ENCODE peak calls at places on chromosome 9, in ten cellular contexts. D, B, K, H, T, Q, Z, S, A and L are unnamed samples.

GRCh38 chr9:106310782-106311181 is 552.2 kb upstream of the ZNF462 start:
- DNase-seq in D (no peak), B (no peak), K (no peak), H (no peak), T (no peak), Q (no peak), Z (no peak), S (no peak), A (no peak), L (no peak)

GRCh38 chr9:10130061-10130675 is 482.6 kb downstream of the PTPRD start:
- DNase-seq in D (no peak), B (no peak), K (no peak), H (no peak), T (no peak), Q (no peak), Z (no peak), S (peak), A (no peak), L (no peak)

GRCh38 chr9:131262327-131263032 is 13.8 kb downstream of the FAM78A start:
- DNase-seq in D (no peak), B (no peak), K (no peak), H (no peak), T (no peak), Q (no peak), Z (no peak), S (peak), A (no peak), L (no peak)

GRCh38 chr9:91001146-91001611 is 199.6 kb downstream of the SYK start:
- DNase-seq in D (no peak), B (no peak), K (peak), H (peak), T (no peak), Q (no peak), Z (no peak), S (peak), A (peak), L (peak)

GRCh38 chr9:17627641-17628040 is 48.8 kb downstream of the SH3GL2 start:
- DNase-seq in D (no peak), B (no peak), K (no peak), H (no peak), T (peak), Q (no peak), Z (no peak), S (peak), A (no peak), L (no peak)

GRCh38 chr9:17528859-17529258 is 50.0 kb upstream of the SH3GL2 start:
- DNase-seq in D (no peak), B (no peak), K (no peak), H (no peak), T (no peak), Q (no peak), Z (no peak), S (peak), A (no peak), L (no peak)

GRCh38 chr9:3040761-3041160 is 196.9 kb upstream of the PUM3 start:
- DNase-seq in D (no peak), B (no peak), K (no peak), H (no peak), T (no peak), Q (no peak), Z (no peak), S (no peak), A (no peak), L (no peak)

GRCh38 chr9:132673355-132673754 is 3.1 kb downstream of the GTF3C4 start:
- DNase-seq in D (no peak), B (no peak), K (no peak), H (no peak), T (no peak), Q (peak), Z (no peak), S (peak), A (peak), L (no peak)

GRCh38 chr9:23779220-23779619 is 46.8 kb downstream of the ELAVL2 start:
- DNase-seq in D (no peak), B (no peak), K (no peak), H (no peak), T (no peak), Q (no peak), Z (no peak), S (no peak), A (no peak), L (no peak)

GRCh38 chr9:82511626-82512025 is 523.1 kb downstream of the SPATA31D1 start:
- DNase-seq in D (no peak), B (no peak), K (no peak), H (no peak), T (no peak), Q (no peak), Z (no peak), S (no peak), A (no peak), L (no peak)

GRCh38 chr9:96853711-96854072 is 622 bp downstream of the ZNF782 start:
- DNase-seq in D (no peak), B (no peak), K (no peak), H (no peak), T (no peak), Q (no peak), Z (no peak), S (peak), A (no peak), L (no peak)

GRCh38 chr9:137304383-137305059 is 2.5 kb upstream of the NRARP start:
- DNase-seq in D (no peak), B (no peak), K (peak), H (no peak), T (no peak), Q (no peak), Z (no peak), S (no peak), A (no peak), L (peak)

GRCh38 chr9:88530051-88530450 is 4.9 kb upstream of the NXNL2 start:
- DNase-seq in D (no peak), B (no peak), K (no peak), H (no peak), T (no peak), Q (peak), Z (no peak), S (peak), A (no peak), L (no peak)

GRCh38 chr9:127124091-127124490 is 1.7 kb upstream of the ANGPTL2 start:
- DNase-seq in D (peak), B (no peak), K (no peak), H (no peak), T (no peak), Q (no peak), Z (no peak), S (no peak), A (no peak), L (no peak)

GRCh38 chr9:27471789-27472585 is 52.1 kb upstream of the IFNK start:
- DNase-seq in D (no peak), B (no peak), K (no peak), H (no peak), T (no peak), Q (no peak), Z (peak), S (no peak), A (no peak), L (no peak)

GRCh38 chr9:34628656-34629491 is at the start of gene ARID3C:
- DNase-seq in D (no peak), B (no peak), K (no peak), H (peak), T (peak), Q (no peak), Z (no peak), S (no peak), A (no peak), L (no peak)

GRCh38 chr9:7779201-7779600 is 20.4 kb downstream of the DMAC1 start:
- DNase-seq in D (no peak), B (no peak), K (no peak), H (no peak), T (no peak), Q (no peak), Z (no peak), S (no peak), A (no peak), L (no peak)

GRCh38 chr9:132863096-132863495 is 15.0 kb downstream of the AK8 start:
- DNase-seq in D (no peak), B (no peak), K (no peak), H (no peak), T (no peak), Q (no peak), Z (no peak), S (no peak), A (no peak), L (no peak)

GRCh38 chr9:88174324-88174723 is 36.0 kb upstream of the SPATA31C2 start:
- DNase-seq in D (no peak), B (no peak), K (no peak), H (no peak), T (no peak), Q (no peak), Z (no peak), S (no peak), A (no peak), L (no peak)

GRCh38 chr9:135075234-135076142 is 12.0 kb upstream of the OLFM1 start:
- DNase-seq in D (peak), B (no peak), K (peak), H (peak), T (no peak), Q (no peak), Z (peak), S (no peak), A (no peak), L (peak)

DNA sequence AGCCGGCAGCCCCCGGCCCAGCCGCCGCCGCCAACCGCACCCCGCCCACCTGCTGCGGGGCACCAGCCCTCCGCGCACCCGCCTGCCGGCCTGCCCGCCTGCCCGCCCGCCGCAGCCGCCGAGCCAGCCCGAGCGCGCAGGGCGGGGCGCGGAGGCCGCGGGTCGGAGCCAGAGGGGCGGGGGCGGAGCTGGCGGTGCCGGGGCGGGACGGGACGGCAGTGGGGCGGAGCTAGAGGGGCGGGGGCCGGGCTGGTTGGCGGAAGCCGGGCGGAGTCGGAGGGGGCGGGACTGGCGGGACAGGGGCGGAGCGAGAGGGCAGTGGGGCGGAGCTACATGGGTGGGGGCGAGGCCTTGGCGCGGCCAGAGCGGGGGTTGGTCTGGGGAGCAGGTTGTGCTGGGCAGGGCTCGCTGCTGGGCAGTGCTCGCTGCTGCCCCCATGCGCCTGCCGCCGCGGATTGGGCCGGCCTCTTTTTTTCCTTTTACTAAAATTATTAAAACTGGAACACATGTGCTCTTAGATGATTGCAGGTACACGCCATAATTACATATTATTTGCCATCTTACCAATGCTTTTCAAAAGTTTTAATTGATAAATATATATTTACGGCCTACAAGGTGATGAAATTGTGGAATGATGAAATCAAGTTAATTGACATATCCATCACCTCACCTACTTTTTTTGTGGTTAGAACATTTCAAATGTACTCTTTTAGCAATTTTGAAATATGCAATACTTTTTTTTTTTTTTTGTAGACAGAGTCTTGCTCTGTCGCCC is at the start of gene SH3GLB2:
- DNase-seq in D (peak), B (peak), K (peak), H (peak), T (peak), Q (peak), Z (peak), S (peak), A (peak), L (peak)
- TF ChIP-seq POLR2A in D (no peak), B (no peak), K (no peak), H (no peak), T (no peak), Q (peak), Z (no peak), S (no peak), A (no peak), L (no peak)

GRCh38 chr9:114361542-114361941 is 26.2 kb downstream of the AKNA start:
- DNase-seq in D (peak), B (no peak), K (no peak), H (no peak), T (no peak), Q (no peak), Z (no peak), S (no peak), A (no peak), L (no peak)

GRCh38 chr9:114356792-114357191 is 27.1 kb downstream of the ORM2 start:
- DNase-seq in D (no peak), B (no peak), K (no peak), H (no peak), T (no peak), Q (no peak), Z (no peak), S (no peak), A (no peak), L (no peak)

GRCh38 chr9:114355821-114356220 is 26.2 kb downstream of the ORM2 start:
- DNase-seq in D (no peak), B (no peak), K (no peak), H (no peak), T (no peak), Q (no peak), Z (no peak), S (no peak), A (no peak), L (no peak)

GRCh38 chr9:114359801-114360200 is 28.0 kb downstream of the AKNA start:
- DNase-seq in D (no peak), B (no peak), K (no peak), H (no peak), T (no peak), Q (no peak), Z (no peak), S (no peak), A (no peak), L (no peak)

GRCh38 chr9:114357911-114358328 is 28.3 kb downstream of the ORM2 start:
- DNase-seq in D (no peak), B (no peak), K (no peak), H (no peak), T (no peak), Q (no peak), Z (peak), S (no peak), A (no peak), L (no peak)
- TF ChIP-seq POLR2A in D (no peak), B (no peak), K (no peak), H (no peak), T (no peak), Q (no peak), Z (no peak), S (no peak), A (no peak), L (no peak)

GRCh38 chr9:133953976-133954709 is 38.0 kb downstream of the VAV2 start:
- DNase-seq in D (no peak), B (no peak), K (no peak), H (no peak), T (peak), Q (no peak), Z (peak), S (no peak), A (no peak), L (no peak)
- TF ChIP-seq POLR2A in D (no peak), B (no peak), K (no peak), H (no peak), T (no peak), Q (no peak), Z (no peak), S (no peak), A (no peak), L (no peak)

GRCh38 chr9:470041-470781 is 255.5 kb downstream of the DOCK8 start:
- DNase-seq in D (peak), B (peak), K (peak), H (peak), T (peak), Q (peak), Z (peak), S (peak), A (peak), L (peak)
- TF ChIP-seq POLR2A in D (no peak), B (peak), K (peak), H (peak), T (no peak), Q (peak), Z (no peak), S (no peak), A (peak), L (peak)

DNA sequence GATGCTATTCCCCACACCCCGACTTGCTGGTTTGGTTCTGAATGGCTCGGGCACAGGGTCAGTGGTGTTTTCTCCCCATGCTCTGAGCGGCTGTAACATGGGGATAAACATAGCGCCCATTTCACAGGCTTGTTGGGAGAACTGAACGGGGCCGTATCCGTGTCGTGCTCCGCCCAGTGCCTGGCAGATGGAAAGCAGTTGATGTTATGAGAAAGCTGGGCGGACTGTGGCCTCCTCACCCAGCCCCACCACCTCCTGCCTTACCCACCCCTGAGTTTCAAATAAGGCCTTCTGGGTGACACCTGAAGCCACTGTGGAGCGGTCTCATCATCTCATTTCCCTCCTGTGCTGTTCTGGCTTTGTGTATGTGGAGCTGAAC is 14.5 kb downstream of the ORM2 start:
- DNase-seq in D (no peak), B (no peak), K (no peak), H (no peak), T (no peak), Q (no peak), Z (no peak), S (no peak), A (no peak), L (no peak)
- TF ChIP-seq POLR2A in D (no peak), B (no peak), K (no peak), H (no peak), T (no peak), Q (no peak), Z (no peak), S (no peak), A (no peak), L (no peak)

GRCh38 chr9:37592108-37592951 is at the start of gene TOMM5:
- DNase-seq in D (peak), B (peak), K (peak), H (peak), T (peak), Q (peak), Z (peak), S (peak), A (peak), L (peak)
- TF ChIP-seq POLR2A in D (peak), B (peak), K (peak), H (peak), T (peak), Q (peak), Z (peak), S (peak), A (peak), L (peak)